ENCODE peak calls at places on chromosomes 1 and 21, in five cellular contexts. One of them, this sample, is unnamed.

GRCh38 chr1:184664042-184664659 is 90.5 kb downstream of the EDEM3 start:
- DNase-seq in GM23338: peak; percentile 94
- DNase-seq in heart right ventricle: peak; percentile 86
- DNase-seq in HCT116: peak; percentile 26
- DNase-seq in PC-9: peak; percentile 49
- DNase-seq in this sample: peak; percentile 88

GRCh38 chr1:235902638-235903542 is 36.2 kb upstream of the LYST start:
- DNase-seq in PC-9: peak; percentile 76
- DNase-seq in HCT116: peak; percentile 79
- DNase-seq in GM23338: no peak
- DNase-seq in heart right ventricle: no peak
- DNase-seq in this sample: peak; percentile 81

GRCh38 chr21:34511154-34511553 is 856 bp downstream of the KCNE1 start:
- DNase-seq in PC-9: peak; percentile 21
- DNase-seq in GM23338: no peak
- DNase-seq in heart right ventricle: no peak
- DNase-seq in HCT116: no peak
- DNase-seq in this sample: no peak

GRCh38 chr1:222892137-222892763 is 77.4 kb downstream of the DISP1 start:
- DNase-seq in GM23338: no peak
- DNase-seq in PC-9: no peak
- DNase-seq in heart right ventricle: no peak
- DNase-seq in HCT116: no peak
- DNase-seq in this sample: no peak

GRCh38 chr1:101066260-101066936 is 40.8 kb upstream of the DPH5 start:
- DNase-seq in heart right ventricle: no peak
- DNase-seq in HCT116: no peak
- DNase-seq in PC-9: no peak
- DNase-seq in GM23338: no peak
- DNase-seq in this sample: no peak

GRCh38 chr1:100868364-100868995 is 26.2 kb downstream of the EXTL2 start:
- DNase-seq in GM23338: peak; percentile 41
- DNase-seq in PC-9: no peak
- DNase-seq in heart right ventricle: no peak
- DNase-seq in HCT116: peak; percentile 48
- DNase-seq in this sample: no peak

GRCh38 chr1:48688102-48688760 is 88.5 kb downstream of the BEND5 start:
- DNase-seq in heart right ventricle: no peak
- DNase-seq in PC-9: no peak
- DNase-seq in HCT116: peak; percentile 6
- DNase-seq in GM23338: peak; percentile 64
- DNase-seq in this sample: no peak

GRCh38 chr21:46114963-46115362 is 17.1 kb downstream of the COL6A2 start:
- DNase-seq in heart right ventricle: no peak
- DNase-seq in PC-9: no peak
- DNase-seq in HCT116: no peak
- DNase-seq in GM23338: no peak
- DNase-seq in this sample: no peak

GRCh38 chr1:224894915-224895314 is 34.6 kb upstream of the DNAH14 start:
- DNase-seq in PC-9: no peak
- DNase-seq in HCT116: peak; percentile 18
- DNase-seq in heart right ventricle: no peak
- DNase-seq in GM23338: peak; percentile 82
- DNase-seq in this sample: no peak

GRCh38 chr1:32774950-32775634 is 42.1 kb downstream of the YARS1 start:
- DNase-seq in PC-9: peak; percentile 55
- DNase-seq in GM23338: no peak
- DNase-seq in HCT116: no peak
- DNase-seq in heart right ventricle: no peak
- DNase-seq in this sample: no peak

GRCh38 chr1:13960376-13960987 is 260.5 kb downstream of the PRDM2 start:
- DNase-seq in heart right ventricle: peak; percentile 51
- DNase-seq in GM23338: peak; percentile 89
- DNase-seq in HCT116: peak; percentile 44
- DNase-seq in PC-9: peak; percentile 41
- DNase-seq in this sample: peak; percentile 76

GRCh38 chr1:43414634-43415223 is 25.0 kb downstream of the SZT2 start:
- DNase-seq in GM23338: peak; percentile 91
- DNase-seq in HCT116: peak; percentile 48
- DNase-seq in PC-9: peak; percentile 65
- DNase-seq in heart right ventricle: no peak
- DNase-seq in this sample: no peak

GRCh38 chr21:45543710-45544448 is 1.6 kb upstream of the SLC19A1 start:
- DNase-seq in heart right ventricle: no peak
- DNase-seq in PC-9: no peak
- DNase-seq in HCT116: no peak
- DNase-seq in GM23338: no peak
- DNase-seq in this sample: peak; percentile 63

GRCh38 chr1:228155596-228156517 is 6.1 kb downstream of the GJC2 start:
- DNase-seq in PC-9: no peak
- DNase-seq in HCT116: no peak
- DNase-seq in heart right ventricle: no peak
- DNase-seq in GM23338: no peak
- DNase-seq in this sample: peak; percentile 55

GRCh38 chr21:43834146-43834905 is 30.7 kb upstream of the AGPAT3 start:
- DNase-seq in PC-9: no peak
- DNase-seq in heart right ventricle: no peak
- DNase-seq in GM23338: no peak
- DNase-seq in HCT116: no peak
- DNase-seq in this sample: no peak

GRCh38 chr1:109251277-109252166 is 2.2 kb downstream of the CELSR2 start:
- DNase-seq in heart right ventricle: no peak
- DNase-seq in HCT116: no peak
- DNase-seq in PC-9: no peak
- DNase-seq in GM23338: no peak
- DNase-seq in this sample: peak; percentile 39

GRCh38 chr1:29644812-29645211 is 408.5 kb downstream of the PTPRU start:
- DNase-seq in GM23338: no peak
- DNase-seq in heart right ventricle: no peak
- DNase-seq in HCT116: no peak
- DNase-seq in PC-9: no peak
- DNase-seq in this sample: no peak

GRCh38 chr1:235639586-235640205 is 9.9 kb downstream of the GNG4 start:
- DNase-seq in GM23338: no peak
- DNase-seq in PC-9: no peak
- DNase-seq in HCT116: no peak
- DNase-seq in heart right ventricle: no peak
- DNase-seq in this sample: no peak

GRCh38 chr1:79497193-79497773 is 490.8 kb upstream of the ADGRL4 start:
- DNase-seq in HCT116: peak; percentile 10
- DNase-seq in GM23338: peak; percentile 67
- DNase-seq in heart right ventricle: no peak
- DNase-seq in PC-9: peak; percentile 17
- DNase-seq in this sample: no peak

GRCh38 chr1:94871031-94871430 is 50.9 kb downstream of the SLC44A3 start:
- DNase-seq in heart right ventricle: no peak
- DNase-seq in GM23338: no peak
- DNase-seq in PC-9: no peak
- DNase-seq in HCT116: no peak
- DNase-seq in this sample: no peak

GRCh38 chr1:55997550-55997949 is 581.8 kb downstream of the PLPP3 start:
- DNase-seq in GM23338: no peak
- DNase-seq in PC-9: no peak
- DNase-seq in HCT116: no peak
- DNase-seq in heart right ventricle: no peak
- DNase-seq in this sample: no peak

GRCh38 chr1:67889940-67890567 is 56.8 kb upstream of the GNG12 start:
- DNase-seq in heart right ventricle: no peak
- DNase-seq in HCT116: peak; percentile 50
- DNase-seq in PC-9: peak; percentile 70
- DNase-seq in GM23338: no peak
- DNase-seq in this sample: no peak

GRCh38 chr1:62356257-62356835 is 37.1 kb upstream of the KANK4 start:
- DNase-seq in heart right ventricle: no peak
- DNase-seq in GM23338: no peak
- DNase-seq in PC-9: peak; percentile 46
- DNase-seq in HCT116: peak; percentile 19
- DNase-seq in this sample: no peak

GRCh38 chr1:30782361-30783243 is 25.0 kb upstream of the LAPTM5 start:
- DNase-seq in heart right ventricle: peak; percentile 69
- DNase-seq in PC-9: peak; percentile 52
- DNase-seq in GM23338: peak; percentile 86
- DNase-seq in HCT116: no peak
- DNase-seq in this sample: peak; percentile 85

GRCh38 chr1:3482590-3482899 is 28.1 kb downstream of the ARHGEF16 start:
- DNase-seq in HCT116: no peak
- DNase-seq in GM23338: peak; percentile 38
- DNase-seq in PC-9: no peak
- DNase-seq in heart right ventricle: no peak
- DNase-seq in this sample: no peak

DNA sequence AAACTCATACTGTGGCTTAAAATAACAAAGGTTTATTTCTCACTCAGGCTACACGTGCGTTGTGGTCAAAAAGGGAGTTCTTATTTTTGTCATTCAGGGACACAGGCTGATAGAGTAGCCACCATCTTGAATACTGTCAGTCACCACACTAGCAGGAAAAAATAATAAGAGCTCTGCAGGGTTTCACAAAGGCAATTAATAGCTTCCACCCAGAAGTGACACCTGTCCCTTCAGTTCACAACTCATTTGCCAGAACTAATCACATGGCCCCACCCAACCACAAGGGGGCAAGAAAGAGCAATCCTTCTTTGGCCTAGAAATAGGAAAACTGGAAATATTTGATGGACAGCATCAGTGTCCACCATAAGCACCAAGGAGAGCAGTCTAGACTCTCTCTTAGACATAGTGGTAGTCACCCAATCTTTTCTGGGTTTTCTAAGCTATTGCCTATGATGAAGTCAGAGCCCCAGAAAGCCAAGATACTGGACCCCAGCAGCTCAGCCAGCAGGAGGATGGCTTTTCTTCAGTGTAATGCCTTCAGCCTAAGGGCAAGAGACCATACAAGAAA is 8.2 kb downstream of the HAPLN2 start:
- DNase-seq in PC-9: peak; percentile 65
- DNase-seq in HCT116: peak; percentile 39
- DNase-seq in GM23338: peak; percentile 75
- DNase-seq in heart right ventricle: no peak
- DNase-seq in this sample: no peak
- H3K4me3 ChIP-seq in PC-9: no peak overlapping the region
- H3K4me3 ChIP-seq in HCT116: no peak overlapping the region
- H3K4me3 ChIP-seq in GM23338: no peak overlapping the region
- H3K4me3 ChIP-seq in heart right ventricle: no peak overlapping the region
- H3K4me3 ChIP-seq in this sample: no peak overlapping the region

GRCh38 chr21:41891132-41891531 is 12.0 kb upstream of the PRDM15 start:
- DNase-seq in PC-9: peak; percentile 61
- DNase-seq in heart right ventricle: no peak
- DNase-seq in HCT116: no peak
- DNase-seq in GM23338: no peak
- DNase-seq in this sample: no peak
- H3K4me1 ChIP-seq in PC-9: peaks cover 18% of the 10 kb centered on the region
- H3K4me1 ChIP-seq in heart right ventricle: no peaks in the 10 kb centered on the region
- H3K4me1 ChIP-seq in HCT116: no peaks in the 10 kb centered on the region
- H3K4me1 ChIP-seq in GM23338: no peaks in the 10 kb centered on the region
- H3K4me1 ChIP-seq in this sample: peaks cover 5% of the 10 kb centered on the region

DNA sequence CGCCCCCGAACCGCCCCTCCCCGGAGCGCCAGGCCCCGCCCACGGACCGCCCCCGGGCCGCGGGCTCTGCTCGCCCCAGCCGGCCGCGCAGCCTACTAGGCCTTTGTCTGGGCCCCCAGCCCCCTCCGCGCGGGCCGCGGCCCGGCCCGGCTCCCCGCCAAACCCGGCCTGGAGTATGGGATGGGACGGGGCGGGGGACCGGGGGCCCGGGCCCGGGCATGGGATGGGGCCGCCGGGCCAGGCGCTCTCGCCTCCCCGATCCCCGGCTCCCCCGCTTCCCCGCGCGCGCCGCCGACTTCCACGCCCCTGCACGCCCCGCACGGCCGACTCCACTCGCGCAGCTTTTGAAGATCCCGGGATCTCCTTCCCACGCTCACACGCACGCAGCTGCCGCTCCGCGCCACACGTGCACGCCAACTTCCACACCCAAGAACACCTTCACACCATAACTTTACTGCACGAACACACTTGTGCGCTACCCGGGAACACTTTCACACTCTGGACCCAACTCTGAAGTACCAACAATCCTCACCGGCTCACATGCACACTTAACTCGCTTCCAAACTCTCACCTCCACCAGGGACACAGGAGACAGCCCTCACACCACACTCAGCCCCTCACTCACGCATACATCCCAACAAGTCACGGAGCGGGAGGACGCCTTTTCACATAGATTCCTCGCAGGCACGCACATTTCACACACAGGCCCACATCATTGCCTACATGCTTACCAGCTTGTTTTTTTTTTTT is 437 bp upstream of the HSPG2 start:
- DNase-seq in HCT116: peak; percentile 60
- DNase-seq in PC-9: peak; percentile 74
- DNase-seq in GM23338: peak; percentile 90
- DNase-seq in heart right ventricle: peak; percentile 92
- DNase-seq in this sample: peak; percentile 92
- H3K27ac ChIP-seq in HCT116: peak overlapping the region; percentile 33
- H3K27ac ChIP-seq in PC-9: no peak overlapping the region
- H3K27ac ChIP-seq in GM23338: peak overlapping the region; percentile 63
- H3K27ac ChIP-seq in heart right ventricle: peak overlapping the region; percentile 90
- H3K27ac ChIP-seq in this sample: peak overlapping the region; percentile 68

DNA sequence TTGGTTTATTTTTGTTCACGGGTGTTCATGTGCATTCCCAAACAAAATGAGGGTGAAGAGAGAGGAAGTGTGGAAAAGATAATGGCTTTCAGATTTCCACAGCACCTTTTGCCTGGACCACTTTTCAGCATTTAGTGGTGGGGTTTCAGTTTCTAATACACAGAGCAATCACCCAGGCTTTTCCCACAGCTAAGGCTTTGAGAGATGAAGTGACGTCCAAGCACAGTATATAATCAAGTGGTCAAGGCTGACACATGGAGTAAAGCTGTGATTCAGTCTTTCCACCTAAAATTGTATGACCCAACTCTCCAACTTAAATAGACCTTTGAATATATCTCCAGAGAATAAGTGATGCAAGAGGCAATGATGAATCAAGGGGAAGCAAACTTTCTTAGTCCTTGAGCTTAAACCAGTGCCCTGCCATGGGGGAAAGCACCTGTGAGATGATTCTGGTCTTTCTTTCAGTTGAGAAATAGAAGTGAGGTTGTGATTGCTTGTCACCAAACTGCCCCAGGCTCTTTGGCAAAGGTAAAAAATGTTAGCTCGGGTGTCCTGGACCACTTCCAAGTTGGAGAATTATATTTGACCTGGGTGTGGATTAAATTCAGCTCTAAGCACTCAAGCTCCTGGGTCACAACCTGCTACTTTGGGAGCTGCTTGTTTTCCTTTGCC is 2.4 kb upstream of the PIK3R3 start:
- DNase-seq in HCT116: no peak
- DNase-seq in GM23338: no peak
- DNase-seq in PC-9: peak; percentile 86
- DNase-seq in heart right ventricle: no peak
- DNase-seq in this sample: no peak
- H3K4me3 ChIP-seq in HCT116: no peak overlapping the region
- H3K4me3 ChIP-seq in GM23338: no peak overlapping the region
- H3K4me3 ChIP-seq in PC-9: peak overlapping the region; percentile 95
- H3K4me3 ChIP-seq in heart right ventricle: peak overlapping the region; percentile 70
- H3K4me3 ChIP-seq in this sample: no peak overlapping the region

This sample was measured in upper lobe of right lung.